ENCODE peak calls at places on chromosomes 16 and 17, in nine cellular contexts. One of them, this sample, is unnamed.

GRCh38 chr16:75105306-75106061 is 11.1 kb downstream of the LDHD start:
- DNase-seq in A673: peak; percentile 94
- DNase-seq in PC-3: no peak
- DNase-seq in SJCRH30: peak; percentile 22
- DNase-seq in adrenal gland: no peak
- DNase-seq in upper lobe of right lung: peak; percentile 69
- DNase-seq in caudate nucleus: no peak
- DNase-seq in keratinocyte: no peak
- DNase-seq in tibial artery: no peak
- DNase-seq in this sample: peak; percentile 28

GRCh38 chr16:89744813-89745212 is 23.5 kb downstream of the ZNF276 start:
- DNase-seq in adrenal gland: peak; percentile 65
- DNase-seq in keratinocyte: no peak
- DNase-seq in upper lobe of right lung: no peak
- DNase-seq in tibial artery: no peak
- DNase-seq in PC-3: no peak
- DNase-seq in SJCRH30: no peak
- DNase-seq in A673: no peak
- DNase-seq in caudate nucleus: no peak
- DNase-seq in this sample: no peak

GRCh38 chr17:28046034-28046825 is 3.8 kb downstream of the NLK start:
- DNase-seq in keratinocyte: no peak
- DNase-seq in upper lobe of right lung: no peak
- DNase-seq in PC-3: no peak
- DNase-seq in SJCRH30: no peak
- DNase-seq in A673: no peak
- DNase-seq in tibial artery: no peak
- DNase-seq in adrenal gland: no peak
- DNase-seq in caudate nucleus: no peak
- DNase-seq in this sample: no peak

GRCh38 chr17:10633738-10634379 is 23.2 kb downstream of the MYH3 start:
- DNase-seq in SJCRH30: no peak
- DNase-seq in A673: no peak
- DNase-seq in caudate nucleus: no peak
- DNase-seq in PC-3: no peak
- DNase-seq in adrenal gland: no peak
- DNase-seq in upper lobe of right lung: no peak
- DNase-seq in tibial artery: no peak
- DNase-seq in keratinocyte: no peak
- DNase-seq in this sample: no peak

GRCh38 chr16:56336071-56336688 is 89.2 kb downstream of the AMFR start:
- DNase-seq in adrenal gland: no peak
- DNase-seq in caudate nucleus: no peak
- DNase-seq in A673: no peak
- DNase-seq in tibial artery: no peak
- DNase-seq in keratinocyte: peak; percentile 41
- DNase-seq in SJCRH30: no peak
- DNase-seq in upper lobe of right lung: no peak
- DNase-seq in PC-3: peak; percentile 28
- DNase-seq in this sample: no peak

GRCh38 chr17:65453204-65453931 is 108.1 kb downstream of the AXIN2 start:
- DNase-seq in caudate nucleus: no peak
- DNase-seq in keratinocyte: no peak
- DNase-seq in SJCRH30: no peak
- DNase-seq in upper lobe of right lung: no peak
- DNase-seq in PC-3: peak; percentile 47
- DNase-seq in adrenal gland: no peak
- DNase-seq in A673: no peak
- DNase-seq in tibial artery: no peak
- DNase-seq in this sample: no peak

GRCh38 chr17:50163846-50164696 is 1.7 kb upstream of the SGCA start:
- DNase-seq in adrenal gland: no peak
- DNase-seq in SJCRH30: peak; percentile 11
- DNase-seq in keratinocyte: no peak
- DNase-seq in PC-3: no peak
- DNase-seq in A673: no peak
- DNase-seq in upper lobe of right lung: peak; percentile 64
- DNase-seq in caudate nucleus: no peak
- DNase-seq in tibial artery: no peak
- DNase-seq in this sample: no peak

GRCh38 chr16:4246777-4247476 is 5.0 kb upstream of the SRL start:
- DNase-seq in PC-3: no peak
- DNase-seq in adrenal gland: no peak
- DNase-seq in SJCRH30: peak; percentile 34
- DNase-seq in tibial artery: no peak
- DNase-seq in upper lobe of right lung: no peak
- DNase-seq in caudate nucleus: no peak
- DNase-seq in A673: no peak
- DNase-seq in keratinocyte: no peak
- DNase-seq in this sample: no peak

GRCh38 chr17:42055496-42055895 is 5.1 kb upstream of the C17orf113 start:
- DNase-seq in caudate nucleus: no peak
- DNase-seq in A673: no peak
- DNase-seq in tibial artery: no peak
- DNase-seq in upper lobe of right lung: no peak
- DNase-seq in adrenal gland: peak; percentile 54
- DNase-seq in keratinocyte: no peak
- DNase-seq in PC-3: peak; percentile 7
- DNase-seq in SJCRH30: no peak
- DNase-seq in this sample: no peak

GRCh38 chr16:9870962-9871361 is 311.3 kb downstream of the GRIN2A start:
- DNase-seq in adrenal gland: no peak
- DNase-seq in caudate nucleus: no peak
- DNase-seq in PC-3: peak; percentile 70
- DNase-seq in SJCRH30: no peak
- DNase-seq in keratinocyte: peak; percentile 15
- DNase-seq in upper lobe of right lung: no peak
- DNase-seq in A673: no peak
- DNase-seq in tibial artery: no peak
- DNase-seq in this sample: no peak

GRCh38 chr16:14284930-14285541 is 213.9 kb downstream of the MRTFB start:
- DNase-seq in A673: peak; percentile 82
- DNase-seq in PC-3: peak; percentile 60
- DNase-seq in upper lobe of right lung: peak; percentile 86
- DNase-seq in SJCRH30: no peak
- DNase-seq in keratinocyte: no peak
- DNase-seq in adrenal gland: peak; percentile 76
- DNase-seq in caudate nucleus: no peak
- DNase-seq in tibial artery: no peak
- DNase-seq in this sample: no peak

GRCh38 chr17:60390881-60391418 is 983 bp downstream of the USP32 start:
- DNase-seq in SJCRH30: peak; percentile 61
- DNase-seq in upper lobe of right lung: no peak
- DNase-seq in PC-3: peak; percentile 47
- DNase-seq in tibial artery: no peak
- DNase-seq in adrenal gland: peak; percentile 41
- DNase-seq in A673: peak; percentile 42
- DNase-seq in caudate nucleus: peak; percentile 39
- DNase-seq in keratinocyte: no peak
- DNase-seq in this sample: peak; percentile 8

GRCh38 chr17:74180336-74180735 is 23.1 kb upstream of the RPL38 start:
- DNase-seq in tibial artery: no peak
- DNase-seq in A673: no peak
- DNase-seq in caudate nucleus: no peak
- DNase-seq in keratinocyte: no peak
- DNase-seq in adrenal gland: no peak
- DNase-seq in PC-3: no peak
- DNase-seq in SJCRH30: no peak
- DNase-seq in upper lobe of right lung: no peak
- DNase-seq in this sample: no peak

GRCh38 chr17:56832446-56832845 is 1.3 kb downstream of the C17orf67 start:
- DNase-seq in A673: no peak
- DNase-seq in adrenal gland: no peak
- DNase-seq in PC-3: peak; percentile 15
- DNase-seq in tibial artery: no peak
- DNase-seq in caudate nucleus: no peak
- DNase-seq in upper lobe of right lung: no peak
- DNase-seq in SJCRH30: no peak
- DNase-seq in keratinocyte: no peak
- DNase-seq in this sample: no peak

GRCh38 chr16:19743816-19744159 is 25.7 kb downstream of the IQCK start:
- DNase-seq in caudate nucleus: no peak
- DNase-seq in A673: no peak
- DNase-seq in keratinocyte: no peak
- DNase-seq in upper lobe of right lung: no peak
- DNase-seq in PC-3: no peak
- DNase-seq in SJCRH30: no peak
- DNase-seq in adrenal gland: no peak
- DNase-seq in tibial artery: no peak
- DNase-seq in this sample: no peak

GRCh38 chr17:79623786-79624657 is 13.2 kb upstream of the RBFOX3 start:
- DNase-seq in keratinocyte: no peak
- DNase-seq in upper lobe of right lung: peak; percentile 16
- DNase-seq in A673: no peak
- DNase-seq in caudate nucleus: no peak
- DNase-seq in tibial artery: peak; percentile 23
- DNase-seq in SJCRH30: no peak
- DNase-seq in adrenal gland: peak; percentile 2
- DNase-seq in PC-3: no peak
- DNase-seq in this sample: no peak

GRCh38 chr16:27223701-27224100 is 20.4 kb downstream of the KDM8 start:
- DNase-seq in PC-3: no peak
- DNase-seq in caudate nucleus: no peak
- DNase-seq in SJCRH30: no peak
- DNase-seq in upper lobe of right lung: no peak
- DNase-seq in keratinocyte: no peak
- DNase-seq in A673: no peak
- DNase-seq in tibial artery: no peak
- DNase-seq in adrenal gland: no peak
- DNase-seq in this sample: no peak

GRCh38 chr16:27221576-27222498 is 18.5 kb downstream of the KDM8 start:
- DNase-seq in SJCRH30: no peak
- DNase-seq in A673: no peak
- DNase-seq in upper lobe of right lung: no peak
- DNase-seq in tibial artery: no peak
- DNase-seq in PC-3: no peak
- DNase-seq in adrenal gland: no peak
- DNase-seq in keratinocyte: no peak
- DNase-seq in caudate nucleus: no peak
- DNase-seq in this sample: no peak

GRCh38 chr16:27222499-27223225 is 19.3 kb downstream of the KDM8 start:
- DNase-seq in PC-3: peak; percentile 26
- DNase-seq in SJCRH30: peak; percentile 74
- DNase-seq in caudate nucleus: no peak
- DNase-seq in A673: no peak
- DNase-seq in keratinocyte: no peak
- DNase-seq in adrenal gland: no peak
- DNase-seq in tibial artery: no peak
- DNase-seq in upper lobe of right lung: no peak
- DNase-seq in this sample: peak; percentile 73

GRCh38 chr16:27224271-27224737 is 21.0 kb downstream of the KDM8 start:
- DNase-seq in SJCRH30: no peak
- DNase-seq in A673: no peak
- DNase-seq in adrenal gland: no peak
- DNase-seq in caudate nucleus: no peak
- DNase-seq in PC-3: no peak
- DNase-seq in upper lobe of right lung: no peak
- DNase-seq in tibial artery: no peak
- DNase-seq in keratinocyte: no peak
- DNase-seq in this sample: no peak

DNA sequence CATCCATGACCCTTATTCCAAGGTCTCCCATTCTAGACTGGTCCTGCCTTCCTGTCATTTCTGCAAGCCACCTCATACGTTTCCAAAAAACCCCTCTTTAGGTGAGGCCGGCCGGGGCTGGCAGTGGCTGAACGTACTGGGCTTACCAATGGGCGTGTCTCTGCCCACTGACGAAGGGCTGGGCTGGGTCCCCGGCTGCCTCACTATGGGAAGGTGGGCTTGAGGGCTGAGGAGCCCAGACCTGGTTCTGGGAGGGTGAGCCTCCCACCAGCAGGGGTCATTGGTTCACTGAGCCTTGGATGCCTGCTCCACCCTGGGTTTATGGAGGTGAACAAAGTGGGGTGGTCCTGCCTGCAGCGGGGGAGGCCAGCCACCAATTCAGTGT is 19.9 kb downstream of the KDM8 start:
- DNase-seq in keratinocyte: no peak
- DNase-seq in adrenal gland: no peak
- DNase-seq in SJCRH30: no peak
- DNase-seq in A673: no peak
- DNase-seq in tibial artery: no peak
- DNase-seq in upper lobe of right lung: no peak
- DNase-seq in PC-3: no peak
- DNase-seq in caudate nucleus: no peak
- DNase-seq in this sample: no peak
- H3K27ac ChIP-seq in keratinocyte: no peak overlapping the region
- H3K27ac ChIP-seq in adrenal gland: no peak overlapping the region
- H3K27ac ChIP-seq in SJCRH30: peak overlapping the region; percentile 81
- H3K27ac ChIP-seq in A673: no peak overlapping the region
- H3K27ac ChIP-seq in tibial artery: peak overlapping the region; percentile 0
- H3K27ac ChIP-seq in upper lobe of right lung: no peak overlapping the region
- H3K27ac ChIP-seq in PC-3: no peak overlapping the region
- H3K27ac ChIP-seq in caudate nucleus: no peak overlapping the region
- H3K27ac ChIP-seq in this sample: no peak overlapping the region

GRCh38 chr17:4144411-4144747 is 1.4 kb downstream of the CYB5D2 start:
- DNase-seq in upper lobe of right lung: no peak
- DNase-seq in adrenal gland: no peak
- DNase-seq in caudate nucleus: no peak
- DNase-seq in PC-3: no peak
- DNase-seq in A673: no peak
- DNase-seq in SJCRH30: no peak
- DNase-seq in tibial artery: no peak
- DNase-seq in keratinocyte: no peak
- DNase-seq in this sample: no peak
- H3K27ac ChIP-seq in upper lobe of right lung: peak overlapping the region; percentile 99
- H3K27ac ChIP-seq in adrenal gland: peak overlapping the region; percentile 99
- H3K27ac ChIP-seq in caudate nucleus: peak overlapping the region; percentile 96
- H3K27ac ChIP-seq in PC-3: peak overlapping the region; percentile 90
- H3K27ac ChIP-seq in A673: peak overlapping the region; percentile 99
- H3K27ac ChIP-seq in SJCRH30: no peak overlapping the region
- H3K27ac ChIP-seq in tibial artery: peak overlapping the region; percentile 98
- H3K27ac ChIP-seq in keratinocyte: peak overlapping the region; percentile 94
- H3K27ac ChIP-seq in this sample: peak overlapping the region; percentile 98

DNA sequence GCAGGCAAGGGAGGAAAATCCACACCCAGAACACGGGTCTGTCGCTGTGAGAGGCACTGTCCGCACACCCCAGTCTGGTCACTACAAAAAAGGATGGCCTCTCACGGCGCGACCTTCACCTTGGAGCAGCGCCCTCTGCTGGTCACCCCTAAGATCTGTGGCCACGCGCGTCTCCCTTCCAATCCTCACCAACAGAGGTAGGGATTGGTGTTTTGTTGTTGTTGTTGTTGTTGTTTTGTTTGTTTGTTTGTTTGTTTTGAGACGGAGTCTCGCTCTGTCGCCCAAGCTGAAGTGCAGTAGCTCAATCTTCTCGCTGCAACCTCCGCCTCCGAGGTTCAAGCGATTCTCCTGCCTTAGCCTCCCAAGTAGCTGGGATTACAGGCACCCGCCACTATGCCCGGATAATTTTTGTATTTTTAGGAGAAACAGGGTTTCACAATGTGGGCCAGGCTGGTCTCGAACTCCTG is 15.0 kb upstream of the C17orf58 start:
- DNase-seq in A673: no peak
- DNase-seq in caudate nucleus: peak; percentile 23
- DNase-seq in SJCRH30: peak; percentile 40
- DNase-seq in upper lobe of right lung: peak; percentile 83
- DNase-seq in PC-3: peak; percentile 59
- DNase-seq in adrenal gland: peak; percentile 52
- DNase-seq in keratinocyte: no peak
- DNase-seq in tibial artery: no peak
- DNase-seq in this sample: peak; percentile 48
- H3K27ac ChIP-seq in A673: no peak overlapping the region
- H3K27ac ChIP-seq in caudate nucleus: no peak overlapping the region
- H3K27ac ChIP-seq in SJCRH30: no peak overlapping the region
- H3K27ac ChIP-seq in upper lobe of right lung: no peak overlapping the region
- H3K27ac ChIP-seq in PC-3: no peak overlapping the region
- H3K27ac ChIP-seq in adrenal gland: no peak overlapping the region
- H3K27ac ChIP-seq in keratinocyte: no peak overlapping the region
- H3K27ac ChIP-seq in tibial artery: no peak overlapping the region
- H3K27ac ChIP-seq in this sample: no peak overlapping the region

GRCh38 chr17:81885869-81886548 is 5.4 kb downstream of the ALYREF start:
- DNase-seq in caudate nucleus: no peak
- DNase-seq in SJCRH30: peak; percentile 71
- DNase-seq in tibial artery: peak; percentile 62
- DNase-seq in upper lobe of right lung: no peak
- DNase-seq in keratinocyte: no peak
- DNase-seq in A673: no peak
- DNase-seq in PC-3: peak; percentile 93
- DNase-seq in adrenal gland: peak; percentile 95
- DNase-seq in this sample: no peak
- H3K27ac ChIP-seq in caudate nucleus: no peak overlapping the region
- H3K27ac ChIP-seq in SJCRH30: peak overlapping the region; percentile 57
- H3K27ac ChIP-seq in tibial artery: no peak overlapping the region
- H3K27ac ChIP-seq in upper lobe of right lung: no peak overlapping the region
- H3K27ac ChIP-seq in keratinocyte: no peak overlapping the region
- H3K27ac ChIP-seq in A673: no peak overlapping the region
- H3K27ac ChIP-seq in PC-3: peak overlapping the region; percentile 72
- H3K27ac ChIP-seq in adrenal gland: peak overlapping the region; percentile 73
- H3K27ac ChIP-seq in this sample: no peak overlapping the region